ENCODE peak calls at places on chromosomes 2 and 18, in four cellular contexts. R is K562, Y is A549, C is HepG2. T is an unnamed sample.

GRCh38 chr2:145025382-145025781 is 505.5 kb upstream of the ZEB2 start:
- DNase-seq in Y (no peak), R (no peak), C (no peak), T (no peak)

GRCh38 chr2:101630224-101630949 is 67.1 kb upstream of the MAP4K4 start:
- DNase-seq in Y (no peak), C (peak), R (no peak), T (no peak)

GRCh38 chr18:38750786-38751185 is 1185.2 kb upstream of the CELF4 start:
- DNase-seq in Y (no peak), R (no peak), C (no peak), T (no peak)

GRCh38 chr18:31738460-31739407 is 21.9 kb downstream of the SLC25A52 start:
- DNase-seq in C (peak), Y (no peak), R (peak), T (no peak)

GRCh38 chr2:173048901-173049661 is 26.6 kb upstream of the MAP3K20 start:
- DNase-seq in C (peak), Y (peak), R (peak), T (no peak)

GRCh38 chr18:77249583-77250500 is at the start of gene GALR1:
- DNase-seq in Y (no peak), C (no peak), R (no peak), T (no peak)

GRCh38 chr18:10516078-10516477 is 9.7 kb upstream of the NAPG start:
- DNase-seq in R (no peak), C (no peak), Y (no peak), T (no peak)

GRCh38 chr18:62739911-62740310 is 24.6 kb downstream of the PHLPP1 start:
- DNase-seq in R (no peak), Y (no peak), C (no peak), T (no peak)

GRCh38 chr2:217157581-217157980 is 297.7 kb upstream of the TNP1 start:
- DNase-seq in Y (no peak), R (no peak), C (no peak), T (no peak)

GRCh38 chr18:36203360-36203895 is 16.1 kb downstream of the MOCOS start:
- DNase-seq in Y (no peak), C (no peak), R (no peak), T (no peak)

GRCh38 chr2:236852100-236852976 is 233.4 kb upstream of the COPS8 start:
- DNase-seq in R (no peak), C (no peak), Y (no peak), T (no peak)

GRCh38 chr2:54599326-54599710 is 124.1 kb upstream of the EML6 start:
- DNase-seq in C (no peak), Y (no peak), R (no peak), T (no peak)

GRCh38 chr2:5845798-5846197 is 153.6 kb downstream of the SOX11 start:
- DNase-seq in Y (no peak), R (no peak), C (no peak), T (no peak)

GRCh38 chr2:71789556-71790219 is 336.3 kb downstream of the DYSF start:
- DNase-seq in C (no peak), Y (no peak), R (peak), T (no peak)

GRCh38 chr2:20052872-20053281 is 1.4 kb upstream of the LAPTM4A start:
- DNase-seq in R (peak), Y (peak), C (no peak), T (no peak)

GRCh38 chr2:134136702-134137101 is 117.2 kb upstream of the MGAT5 start:
- DNase-seq in R (peak), C (no peak), Y (no peak), T (no peak)

GRCh38 chr2:69797836-69798465 is 31.5 kb upstream of the GMCL1 start:
- DNase-seq in C (no peak), R (no peak), Y (no peak), T (no peak)

GRCh38 chr18:36809590-36810381 is 19.0 kb downstream of the TPGS2 start:
- DNase-seq in C (peak), R (peak), Y (peak), T (no peak)

GRCh38 chr2:239790721-239791120 is 234.4 kb downstream of the NDUFA10 start:
- DNase-seq in Y (no peak), C (no peak), R (no peak), T (no peak)

DNA sequence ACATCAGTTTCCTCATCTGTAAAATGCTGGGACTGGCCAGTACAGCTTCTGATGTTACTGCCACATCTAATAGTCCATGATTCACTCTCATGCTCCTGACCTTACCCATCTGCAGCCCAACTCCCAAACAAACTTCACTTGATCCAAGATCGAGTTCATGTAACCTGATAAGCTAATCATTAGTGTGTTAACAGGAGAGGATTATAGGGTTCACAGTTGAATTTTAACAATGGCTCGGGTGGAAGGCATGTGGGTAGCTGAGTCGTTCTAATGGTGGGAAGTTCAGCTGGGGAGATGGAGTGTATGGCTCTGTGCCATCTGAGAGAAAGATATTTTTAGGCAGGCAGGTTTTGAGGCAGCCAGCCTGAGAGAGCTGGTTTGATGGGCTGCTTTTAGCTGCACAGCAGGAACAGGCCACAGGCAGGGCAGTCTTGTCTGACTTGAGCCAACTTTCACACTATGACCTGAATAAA is 17.6 kb upstream of the NFE2L2 start:
- DNase-seq in R (no peak), Y (no peak), C (no peak), T (no peak)
- TF ChIP-seq RNF2 in R (no peak), Y (no peak), C (no peak), T (no peak)

GRCh38 chr2:119247844-119248271 is 24.2 kb downstream of the STEAP3 start:
- DNase-seq in R (no peak), C (no peak), Y (no peak), T (no peak)

GRCh38 chr2:119248751-119249150 is 25.1 kb downstream of the STEAP3 start:
- DNase-seq in R (no peak), Y (no peak), C (no peak), T (no peak)

GRCh38 chr2:119249311-119249710 is 25.7 kb downstream of the STEAP3 start:
- DNase-seq in Y (no peak), C (no peak), R (no peak), T (no peak)

GRCh38 chr2:119246884-119247843 is 23.5 kb downstream of the STEAP3 start:
- DNase-seq in R (no peak), C (no peak), Y (no peak), T (no peak)

DNA sequence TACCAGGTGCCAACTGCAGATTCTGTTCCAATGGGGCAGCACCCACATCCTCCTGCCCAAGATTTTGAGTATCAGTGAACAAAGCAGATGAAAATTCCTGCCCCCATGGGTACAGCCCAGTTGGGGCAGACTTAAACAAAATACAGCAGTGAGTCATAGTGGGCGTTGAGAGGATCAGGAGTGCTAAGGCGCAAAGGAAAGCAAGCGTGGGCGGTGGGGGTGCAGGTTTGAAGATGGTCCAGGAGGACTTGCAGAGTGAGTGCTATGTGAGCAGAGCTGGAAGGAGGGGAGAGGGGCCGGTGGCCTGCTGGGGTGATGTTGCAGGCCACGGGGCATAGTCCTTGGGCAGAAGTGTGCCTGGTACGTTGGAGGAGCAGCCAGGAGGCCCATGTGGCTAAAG is 24.7 kb downstream of the STEAP3 start:
- DNase-seq in R (no peak), C (no peak), Y (no peak), T (no peak)
- TF ChIP-seq RNF2 in R (no peak), C (no peak), Y (no peak), T (no peak)

DNA sequence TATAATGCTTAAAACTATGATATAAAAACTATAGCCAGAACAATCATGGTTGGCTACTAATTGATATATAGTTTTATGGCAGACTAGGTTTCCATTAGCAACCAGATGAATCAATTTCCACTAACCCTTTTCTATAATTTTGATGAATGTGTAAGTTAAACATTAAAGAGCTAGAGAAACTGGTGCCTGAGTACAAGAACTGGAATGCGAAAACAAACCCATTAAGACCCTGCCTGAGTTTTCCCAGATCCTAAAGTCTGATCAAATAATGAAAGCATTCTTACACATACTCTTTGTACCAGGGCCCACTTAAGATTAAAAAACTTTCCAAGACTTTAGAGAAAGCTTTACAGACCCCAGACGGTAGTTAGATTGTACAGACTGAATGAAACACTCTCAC is 21.3 kb downstream of the MRPL19 start:
- DNase-seq in Y (no peak), C (no peak), R (no peak), T (no peak)
- TF ChIP-seq RNF2 in Y (no peak), C (no peak), R (no peak), T (no peak)

GRCh38 chr2:227148106-227148505 is 15.9 kb downstream of the COL4A4 start:
- DNase-seq in C (no peak), Y (no peak), R (no peak), T (no peak)
- TF ChIP-seq RNF2 in C (no peak), Y (no peak), R (no peak), T (no peak)

DNA sequence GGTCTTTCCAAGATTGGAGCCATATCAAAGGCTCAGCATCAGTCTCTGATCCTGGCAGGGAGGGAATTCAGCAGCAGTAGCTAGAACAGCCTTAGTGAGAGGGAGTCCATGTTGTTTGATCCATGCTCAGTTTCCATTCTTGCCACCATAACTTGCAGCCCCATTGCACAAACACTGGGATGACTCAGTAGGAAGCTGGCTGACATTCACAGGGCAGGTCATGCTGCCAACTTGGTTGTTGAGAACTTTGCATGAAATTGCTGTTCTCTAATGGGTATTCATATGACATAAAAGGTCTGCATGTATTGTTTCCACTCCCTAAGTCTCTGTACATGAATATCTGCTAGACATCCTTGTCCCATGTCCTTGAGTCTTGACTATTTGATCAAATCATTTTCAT is 29.9 kb upstream of the STAT4 start:
- DNase-seq in Y (no peak), C (no peak), R (no peak), T (no peak)
- TF ChIP-seq RNF2 in Y (no peak), C (no peak), R (no peak), T (no peak)

DNA sequence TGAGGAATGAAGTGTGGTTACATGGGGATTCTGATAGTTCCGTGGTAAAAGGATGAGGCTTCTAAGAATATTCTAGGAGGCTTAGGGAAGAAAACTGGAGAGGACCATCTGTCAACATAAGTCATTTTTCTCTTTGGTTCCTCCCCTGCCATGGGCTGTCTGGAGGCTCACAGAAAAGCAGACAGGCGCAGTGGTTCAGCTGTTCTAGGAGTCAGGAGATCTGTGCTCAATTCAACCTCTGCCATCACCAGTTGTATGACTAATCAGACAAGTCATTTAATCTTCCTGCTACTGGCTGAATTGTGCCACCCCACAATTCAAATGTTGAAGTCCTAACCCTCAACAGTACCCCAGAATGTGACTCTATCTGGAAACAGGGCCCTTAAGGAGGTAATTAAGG is 36.4 kb downstream of the ADAM17 start:
- DNase-seq in R (no peak), C (no peak), Y (no peak), T (no peak)
- TF ChIP-seq RNF2 in R (no peak), C (no peak), Y (no peak), T (no peak)

DNA sequence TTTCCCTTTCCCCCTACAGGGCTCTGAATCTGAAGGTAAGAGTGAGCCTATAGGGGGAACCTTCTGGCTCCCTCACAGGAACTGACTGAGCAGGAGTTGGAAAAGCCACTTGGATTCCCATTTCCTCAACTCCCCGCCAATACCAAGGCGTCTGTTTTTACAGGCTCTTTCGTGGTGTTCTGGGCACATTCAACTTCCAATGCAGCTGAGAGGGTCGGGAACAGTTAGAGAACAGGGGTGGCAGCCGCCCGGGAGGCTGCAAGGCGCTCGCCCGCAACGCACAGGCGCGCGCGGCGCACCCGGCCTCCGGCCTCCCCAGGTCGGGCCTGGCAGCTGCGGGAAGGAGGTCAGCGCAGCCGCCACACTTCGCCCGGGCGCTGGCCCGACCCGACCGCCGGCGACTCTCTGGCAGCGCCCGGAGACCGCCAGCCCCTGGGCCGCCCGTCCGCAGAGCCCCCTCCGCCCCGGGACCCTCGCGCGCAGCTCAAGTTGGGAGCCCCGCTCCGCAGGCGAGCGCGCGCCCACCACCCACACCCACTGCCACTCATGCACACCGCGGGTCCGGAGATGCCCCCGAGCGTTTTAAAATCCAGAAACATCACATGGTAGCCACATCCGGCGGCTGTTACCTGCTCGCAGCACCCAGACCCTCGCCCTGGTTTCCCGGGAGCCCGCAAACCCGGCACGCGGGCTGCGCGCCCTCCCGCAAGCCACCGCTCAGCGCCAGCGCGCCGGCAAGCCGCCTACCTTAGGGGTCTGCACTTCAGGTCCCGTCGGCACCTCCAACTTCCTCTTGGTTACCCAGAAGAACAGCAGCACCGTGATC is 816 bp downstream of the GALNT14 start:
- DNase-seq in Y (peak), C (no peak), R (no peak), T (no peak)
- TF ChIP-seq RNF2 in Y (peak), C (no peak), R (no peak), T (no peak)

GRCh38 chr2:40168546-40168945 is 283.3 kb downstream of the SLC8A1 start:
- DNase-seq in R (no peak), C (no peak), Y (no peak), T (no peak)
- TF ChIP-seq RNF2 in R (no peak), C (no peak), Y (no peak), T (no peak)

T was measured in H1.